ENCODE peak calls at places on chromosome 16, in eight cellular contexts. One of them, this sample, is unnamed.

GRCh38 chr16:14436410-14436955 is 193.6 kb downstream of the PARN start:
- DNase-seq in stomach: no peak
- DNase-seq in mucosa of descending colon: no peak
- DNase-seq in heart right ventricle: no peak
- DNase-seq in AG09309: no peak
- DNase-seq in tibial artery: no peak
- DNase-seq in GM13976: no peak
- DNase-seq in OCI-LY7: no peak
- DNase-seq in this sample: no peak

GRCh38 chr16:87461466-87461975 is 31.3 kb downstream of the ZCCHC14 start:
- DNase-seq in stomach: peak
- DNase-seq in mucosa of descending colon: peak
- DNase-seq in heart right ventricle: peak
- DNase-seq in AG09309: no peak
- DNase-seq in tibial artery: peak
- DNase-seq in GM13976: peak
- DNase-seq in OCI-LY7: peak
- DNase-seq in this sample: no peak

GRCh38 chr16:64933890-64934289 is 188.0 kb downstream of the CDH11 start:
- DNase-seq in stomach: no peak
- DNase-seq in mucosa of descending colon: no peak
- DNase-seq in heart right ventricle: peak
- DNase-seq in AG09309: no peak
- DNase-seq in tibial artery: no peak
- DNase-seq in GM13976: no peak
- DNase-seq in OCI-LY7: no peak
- DNase-seq in this sample: no peak

GRCh38 chr16:46885960-46886763 is 2.0 kb downstream of the GPT2 start:
- DNase-seq in stomach: peak
- DNase-seq in mucosa of descending colon: no peak
- DNase-seq in heart right ventricle: no peak
- DNase-seq in AG09309: no peak
- DNase-seq in tibial artery: no peak
- DNase-seq in GM13976: no peak
- DNase-seq in OCI-LY7: no peak
- DNase-seq in this sample: no peak

GRCh38 chr16:76946879-76947278 is 244.1 kb upstream of the MON1B start:
- DNase-seq in stomach: no peak
- DNase-seq in mucosa of descending colon: no peak
- DNase-seq in heart right ventricle: no peak
- DNase-seq in AG09309: peak
- DNase-seq in tibial artery: no peak
- DNase-seq in GM13976: no peak
- DNase-seq in OCI-LY7: no peak
- DNase-seq in this sample: peak

GRCh38 chr16:11273721-11274324 is 394 bp upstream of the PRM3 start:
- DNase-seq in stomach: no peak
- DNase-seq in mucosa of descending colon: no peak
- DNase-seq in heart right ventricle: no peak
- DNase-seq in AG09309: no peak
- DNase-seq in tibial artery: no peak
- DNase-seq in GM13976: no peak
- DNase-seq in OCI-LY7: no peak
- DNase-seq in this sample: no peak

GRCh38 chr16:995783-996182 is 14.2 kb downstream of the SOX8 start:
- DNase-seq in stomach: no peak
- DNase-seq in mucosa of descending colon: no peak
- DNase-seq in heart right ventricle: no peak
- DNase-seq in AG09309: no peak
- DNase-seq in tibial artery: no peak
- DNase-seq in GM13976: no peak
- DNase-seq in OCI-LY7: no peak
- DNase-seq in this sample: no peak

GRCh38 chr16:76780556-76780955 is 410.4 kb upstream of the MON1B start:
- DNase-seq in stomach: no peak
- DNase-seq in mucosa of descending colon: no peak
- DNase-seq in heart right ventricle: no peak
- DNase-seq in AG09309: no peak
- DNase-seq in tibial artery: no peak
- DNase-seq in GM13976: no peak
- DNase-seq in OCI-LY7: no peak
- DNase-seq in this sample: no peak

GRCh38 chr16:69848635-69849545 is 86.8 kb downstream of the WWP2 start:
- DNase-seq in stomach: peak
- DNase-seq in mucosa of descending colon: peak
- DNase-seq in heart right ventricle: peak
- DNase-seq in AG09309: peak
- DNase-seq in tibial artery: peak
- DNase-seq in GM13976: no peak
- DNase-seq in OCI-LY7: no peak
- DNase-seq in this sample: peak

GRCh38 chr16:67244387-67245188 is 2.7 kb downstream of the FHOD1 start:
- DNase-seq in stomach: peak
- DNase-seq in mucosa of descending colon: peak
- DNase-seq in heart right ventricle: peak
- DNase-seq in AG09309: peak
- DNase-seq in tibial artery: peak
- DNase-seq in GM13976: peak
- DNase-seq in OCI-LY7: peak
- DNase-seq in this sample: peak

GRCh38 chr16:69396187-69397061 is 10.6 kb upstream of the TERF2 start:
- DNase-seq in stomach: peak
- DNase-seq in mucosa of descending colon: no peak
- DNase-seq in heart right ventricle: peak
- DNase-seq in AG09309: peak
- DNase-seq in tibial artery: peak
- DNase-seq in GM13976: peak
- DNase-seq in OCI-LY7: peak
- DNase-seq in this sample: peak

GRCh38 chr16:26905336-26905735 is 161.4 kb upstream of the C16orf82 start:
- DNase-seq in stomach: no peak
- DNase-seq in mucosa of descending colon: no peak
- DNase-seq in heart right ventricle: no peak
- DNase-seq in AG09309: no peak
- DNase-seq in tibial artery: no peak
- DNase-seq in GM13976: no peak
- DNase-seq in OCI-LY7: no peak
- DNase-seq in this sample: no peak

GRCh38 chr16:48918520-48919258 is 308.7 kb upstream of the N4BP1 start:
- DNase-seq in stomach: no peak
- DNase-seq in mucosa of descending colon: no peak
- DNase-seq in heart right ventricle: no peak
- DNase-seq in AG09309: no peak
- DNase-seq in tibial artery: no peak
- DNase-seq in GM13976: no peak
- DNase-seq in OCI-LY7: no peak
- DNase-seq in this sample: no peak

GRCh38 chr16:81443688-81444447 is 740 bp upstream of the CMIP start:
- DNase-seq in stomach: no peak
- DNase-seq in mucosa of descending colon: peak
- DNase-seq in heart right ventricle: no peak
- DNase-seq in AG09309: no peak
- DNase-seq in tibial artery: no peak
- DNase-seq in GM13976: no peak
- DNase-seq in OCI-LY7: no peak
- DNase-seq in this sample: no peak

GRCh38 chr16:81445926-81446317 is 1.3 kb downstream of the CMIP start:
- DNase-seq in stomach: no peak
- DNase-seq in mucosa of descending colon: peak
- DNase-seq in heart right ventricle: no peak
- DNase-seq in AG09309: no peak
- DNase-seq in tibial artery: no peak
- DNase-seq in GM13976: no peak
- DNase-seq in OCI-LY7: no peak
- DNase-seq in this sample: no peak

GRCh38 chr16:81446318-81447275 is 2.0 kb downstream of the CMIP start:
- DNase-seq in stomach: peak
- DNase-seq in mucosa of descending colon: peak
- DNase-seq in heart right ventricle: no peak
- DNase-seq in AG09309: no peak
- DNase-seq in tibial artery: no peak
- DNase-seq in GM13976: peak
- DNase-seq in OCI-LY7: peak
- DNase-seq in this sample: no peak

GRCh38 chr16:81444448-81445121 is at the start of gene CMIP:
- DNase-seq in stomach: peak
- DNase-seq in mucosa of descending colon: peak
- DNase-seq in heart right ventricle: peak
- DNase-seq in AG09309: no peak
- DNase-seq in tibial artery: peak
- DNase-seq in GM13976: peak
- DNase-seq in OCI-LY7: peak
- DNase-seq in this sample: peak

GRCh38 chr16:81445143-81445922 is 725 bp downstream of the CMIP start:
- DNase-seq in stomach: peak
- DNase-seq in mucosa of descending colon: peak
- DNase-seq in heart right ventricle: no peak
- DNase-seq in AG09309: no peak
- DNase-seq in tibial artery: no peak
- DNase-seq in GM13976: peak
- DNase-seq in OCI-LY7: peak
- DNase-seq in this sample: no peak
- TF ChIP-seq CTCF in stomach: no peak
- TF ChIP-seq CTCF in mucosa of descending colon: no peak
- TF ChIP-seq CTCF in heart right ventricle: peak
- TF ChIP-seq CTCF in AG09309: peak
- TF ChIP-seq CTCF in tibial artery: no peak
- TF ChIP-seq CTCF in GM13976: peak
- TF ChIP-seq CTCF in OCI-LY7: peak
- TF ChIP-seq CTCF in this sample: no peak

GRCh38 chr16:55042556-55043432 is 112.1 kb downstream of the IRX5 start:
- DNase-seq in stomach: no peak
- DNase-seq in mucosa of descending colon: no peak
- DNase-seq in heart right ventricle: no peak
- DNase-seq in AG09309: no peak
- DNase-seq in tibial artery: no peak
- DNase-seq in GM13976: no peak
- DNase-seq in OCI-LY7: no peak
- DNase-seq in this sample: no peak

GRCh38 chr16:55045329-55046145 is 114.9 kb downstream of the IRX5 start:
- DNase-seq in stomach: no peak
- DNase-seq in mucosa of descending colon: no peak
- DNase-seq in heart right ventricle: no peak
- DNase-seq in AG09309: no peak
- DNase-seq in tibial artery: no peak
- DNase-seq in GM13976: no peak
- DNase-seq in OCI-LY7: no peak
- DNase-seq in this sample: no peak

GRCh38 chr16:55044366-55044975 is 113.8 kb downstream of the IRX5 start:
- DNase-seq in stomach: no peak
- DNase-seq in mucosa of descending colon: no peak
- DNase-seq in heart right ventricle: no peak
- DNase-seq in AG09309: no peak
- DNase-seq in tibial artery: no peak
- DNase-seq in GM13976: no peak
- DNase-seq in OCI-LY7: no peak
- DNase-seq in this sample: no peak

GRCh38 chr16:55041540-55042234 is 111.0 kb downstream of the IRX5 start:
- DNase-seq in stomach: no peak
- DNase-seq in mucosa of descending colon: no peak
- DNase-seq in heart right ventricle: no peak
- DNase-seq in AG09309: no peak
- DNase-seq in tibial artery: no peak
- DNase-seq in GM13976: no peak
- DNase-seq in OCI-LY7: no peak
- DNase-seq in this sample: no peak

DNA sequence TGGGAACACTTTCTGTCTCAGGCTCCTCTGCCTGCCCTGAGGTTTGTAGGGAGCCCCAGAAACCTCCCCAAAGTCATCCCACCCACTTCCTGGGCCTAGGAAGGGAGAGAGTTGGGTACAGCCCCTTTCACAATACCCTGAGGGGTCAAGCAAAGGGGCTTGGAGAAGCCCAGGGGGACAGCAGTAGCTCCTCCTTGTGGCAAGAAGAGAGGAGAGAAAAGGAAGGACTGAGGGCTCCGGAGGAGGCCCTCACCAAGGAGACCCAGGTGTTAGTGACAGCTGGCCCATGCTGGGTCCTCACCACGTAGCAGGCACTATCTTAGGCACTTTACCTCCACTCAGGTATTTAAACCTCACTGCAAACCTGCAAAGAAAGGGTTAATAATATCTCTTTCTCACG is 112.8 kb downstream of the IRX5 start:
- DNase-seq in stomach: no peak
- DNase-seq in mucosa of descending colon: no peak
- DNase-seq in heart right ventricle: no peak
- DNase-seq in AG09309: no peak
- DNase-seq in tibial artery: no peak
- DNase-seq in GM13976: no peak
- DNase-seq in OCI-LY7: no peak
- DNase-seq in this sample: no peak
- TF ChIP-seq CTCF in stomach: no peak
- TF ChIP-seq CTCF in mucosa of descending colon: no peak
- TF ChIP-seq CTCF in heart right ventricle: no peak
- TF ChIP-seq CTCF in AG09309: no peak
- TF ChIP-seq CTCF in tibial artery: no peak
- TF ChIP-seq CTCF in GM13976: no peak
- TF ChIP-seq CTCF in OCI-LY7: peak
- TF ChIP-seq CTCF in this sample: no peak

DNA sequence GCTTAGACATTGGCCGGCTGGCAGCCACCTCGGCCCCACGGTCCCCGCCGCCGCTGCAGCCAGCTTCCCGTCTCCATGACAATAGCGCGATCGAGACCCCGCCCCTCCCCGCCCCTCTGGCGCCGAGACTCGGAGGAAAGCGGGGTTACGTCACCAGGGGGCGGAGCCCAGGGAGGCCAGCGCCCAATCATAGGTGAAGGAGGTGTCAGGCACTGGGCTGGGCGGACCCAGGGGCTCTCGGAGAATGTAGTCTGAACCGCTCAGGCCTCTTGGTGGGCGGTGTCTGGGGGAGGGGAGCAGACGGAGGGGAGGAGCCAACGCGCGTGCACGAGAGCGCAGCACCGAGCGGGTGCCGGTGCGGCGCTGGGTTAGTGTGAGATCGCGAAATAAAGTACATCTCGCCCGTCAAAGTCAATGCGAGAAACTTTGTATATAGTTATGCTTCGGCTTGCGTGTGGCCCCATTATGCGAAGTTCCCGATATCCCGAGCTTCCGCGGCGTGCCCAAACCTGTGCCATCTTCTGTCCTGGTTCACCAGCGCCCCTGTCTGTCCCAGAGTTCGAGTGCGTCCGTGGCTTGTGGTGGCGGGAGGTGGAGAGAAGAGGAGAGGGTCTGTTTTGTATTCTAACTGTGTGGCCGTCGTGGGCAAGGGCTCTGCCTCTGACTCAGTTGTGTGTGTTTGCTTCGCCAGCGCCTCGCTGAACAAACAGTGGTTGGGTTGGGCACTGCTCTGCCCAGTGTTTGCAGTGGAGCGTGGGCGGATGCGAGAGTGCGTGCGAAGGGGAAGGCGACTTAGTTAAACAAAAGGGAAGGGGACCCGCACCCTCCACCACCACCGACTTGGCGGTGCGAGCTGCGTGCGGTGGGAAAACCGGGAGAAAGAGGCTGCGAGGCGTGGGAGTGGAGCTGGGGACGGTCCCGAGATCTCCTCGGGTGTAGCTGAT is 1.3 kb upstream of the IRX5 start:
- DNase-seq in stomach: peak
- DNase-seq in mucosa of descending colon: peak
- DNase-seq in heart right ventricle: peak
- DNase-seq in AG09309: peak
- DNase-seq in tibial artery: peak
- DNase-seq in GM13976: peak
- DNase-seq in OCI-LY7: peak
- DNase-seq in this sample: peak
- TF ChIP-seq CTCF in stomach: no peak
- TF ChIP-seq CTCF in mucosa of descending colon: no peak
- TF ChIP-seq CTCF in heart right ventricle: no peak
- TF ChIP-seq CTCF in AG09309: peak
- TF ChIP-seq CTCF in tibial artery: no peak
- TF ChIP-seq CTCF in GM13976: no peak
- TF ChIP-seq CTCF in OCI-LY7: peak
- TF ChIP-seq CTCF in this sample: no peak

GRCh38 chr16:88526906-88527185 is 43.4 kb upstream of the ZC3H18 start:
- DNase-seq in stomach: no peak
- DNase-seq in mucosa of descending colon: no peak
- DNase-seq in heart right ventricle: no peak
- DNase-seq in AG09309: no peak
- DNase-seq in tibial artery: no peak
- DNase-seq in GM13976: no peak
- DNase-seq in OCI-LY7: no peak
- DNase-seq in this sample: no peak
- TF ChIP-seq CTCF in stomach: no peak
- TF ChIP-seq CTCF in mucosa of descending colon: no peak
- TF ChIP-seq CTCF in heart right ventricle: no peak
- TF ChIP-seq CTCF in AG09309: no peak
- TF ChIP-seq CTCF in tibial artery: no peak
- TF ChIP-seq CTCF in GM13976: no peak
- TF ChIP-seq CTCF in OCI-LY7: no peak
- TF ChIP-seq CTCF in this sample: no peak